ENCODE peak calls at places on chromosomes 2 and 18, in ten cellular contexts. One of them, this sample, is unnamed.

GRCh38 chr2:110861616-110862260 is 129.4 kb downstream of the ACOXL start:
- DNase-seq in transverse colon: no peak
- DNase-seq in ovary: no peak
- DNase-seq in uterus: no peak
- DNase-seq in stomach: no peak
- DNase-seq in mammary epithelial cell: no peak
- DNase-seq in body of pancreas: no peak
- DNase-seq in esophagus muscularis mucosa: no peak
- DNase-seq in pancreas: no peak
- DNase-seq in tibial nerve: no peak
- DNase-seq in this sample: no peak

GRCh38 chr2:229970406-229970805 is 48.1 kb downstream of the FBXO36 start:
- DNase-seq in transverse colon: no peak
- DNase-seq in ovary: no peak
- DNase-seq in uterus: no peak
- DNase-seq in stomach: no peak
- DNase-seq in mammary epithelial cell: no peak
- DNase-seq in body of pancreas: no peak
- DNase-seq in esophagus muscularis mucosa: no peak
- DNase-seq in pancreas: no peak
- DNase-seq in tibial nerve: no peak
- DNase-seq in this sample: no peak

GRCh38 chr2:191051825-191052778 is 38.1 kb upstream of the STAT1 start:
- DNase-seq in transverse colon: no peak
- DNase-seq in ovary: no peak
- DNase-seq in uterus: no peak
- DNase-seq in stomach: no peak
- DNase-seq in mammary epithelial cell: peak; percentile 35
- DNase-seq in body of pancreas: no peak
- DNase-seq in esophagus muscularis mucosa: no peak
- DNase-seq in pancreas: no peak
- DNase-seq in tibial nerve: peak; percentile 57
- DNase-seq in this sample: no peak

GRCh38 chr2:190407662-190408537 is at the start of gene MFSD6:
- DNase-seq in transverse colon: peak; percentile 76
- DNase-seq in ovary: peak; percentile 38
- DNase-seq in uterus: peak; percentile 28
- DNase-seq in stomach: peak; percentile 74
- DNase-seq in mammary epithelial cell: peak; percentile 53
- DNase-seq in body of pancreas: peak; percentile 66
- DNase-seq in esophagus muscularis mucosa: no peak
- DNase-seq in pancreas: peak; percentile 87
- DNase-seq in tibial nerve: peak; percentile 10
- DNase-seq in this sample: peak; percentile 75

GRCh38 chr2:42424033-42424432 is 63.0 kb upstream of the COX7A2L start:
- DNase-seq in transverse colon: no peak
- DNase-seq in ovary: peak; percentile 31
- DNase-seq in uterus: no peak
- DNase-seq in stomach: no peak
- DNase-seq in mammary epithelial cell: no peak
- DNase-seq in body of pancreas: no peak
- DNase-seq in esophagus muscularis mucosa: no peak
- DNase-seq in pancreas: no peak
- DNase-seq in tibial nerve: peak; percentile 21
- DNase-seq in this sample: no peak

GRCh38 chr2:146734042-146734715 is 1110.7 kb upstream of the ACVR2A start:
- DNase-seq in transverse colon: no peak
- DNase-seq in ovary: no peak
- DNase-seq in uterus: no peak
- DNase-seq in stomach: no peak
- DNase-seq in mammary epithelial cell: peak; percentile 39
- DNase-seq in body of pancreas: no peak
- DNase-seq in esophagus muscularis mucosa: no peak
- DNase-seq in pancreas: no peak
- DNase-seq in tibial nerve: no peak
- DNase-seq in this sample: no peak

GRCh38 chr2:177753682-177754475 is 318.7 kb downstream of the PDE11A start:
- DNase-seq in transverse colon: peak; percentile 43
- DNase-seq in ovary: peak; percentile 85
- DNase-seq in uterus: peak; percentile 85
- DNase-seq in stomach: peak; percentile 27
- DNase-seq in mammary epithelial cell: peak; percentile 20
- DNase-seq in body of pancreas: peak; percentile 24
- DNase-seq in esophagus muscularis mucosa: peak; percentile 93
- DNase-seq in pancreas: no peak
- DNase-seq in tibial nerve: peak; percentile 57
- DNase-seq in this sample: peak; percentile 5

GRCh38 chr2:219836647-219837177 is 209.3 kb downstream of the SLC4A3 start:
- DNase-seq in transverse colon: no peak
- DNase-seq in ovary: peak; percentile 35
- DNase-seq in uterus: no peak
- DNase-seq in stomach: no peak
- DNase-seq in mammary epithelial cell: peak; percentile 31
- DNase-seq in body of pancreas: no peak
- DNase-seq in esophagus muscularis mucosa: no peak
- DNase-seq in pancreas: no peak
- DNase-seq in tibial nerve: peak; percentile 44
- DNase-seq in this sample: no peak

GRCh38 chr18:61859118-61859517 is 33.7 kb downstream of the RNF152 start:
- DNase-seq in transverse colon: no peak
- DNase-seq in ovary: no peak
- DNase-seq in uterus: no peak
- DNase-seq in stomach: no peak
- DNase-seq in mammary epithelial cell: no peak
- DNase-seq in body of pancreas: no peak
- DNase-seq in esophagus muscularis mucosa: no peak
- DNase-seq in pancreas: no peak
- DNase-seq in tibial nerve: no peak
- DNase-seq in this sample: no peak

GRCh38 chr2:137223722-137224121 is 458.4 kb downstream of the THSD7B start:
- DNase-seq in transverse colon: no peak
- DNase-seq in ovary: no peak
- DNase-seq in uterus: no peak
- DNase-seq in stomach: no peak
- DNase-seq in mammary epithelial cell: no peak
- DNase-seq in body of pancreas: no peak
- DNase-seq in esophagus muscularis mucosa: no peak
- DNase-seq in pancreas: no peak
- DNase-seq in tibial nerve: no peak
- DNase-seq in this sample: no peak

DNA sequence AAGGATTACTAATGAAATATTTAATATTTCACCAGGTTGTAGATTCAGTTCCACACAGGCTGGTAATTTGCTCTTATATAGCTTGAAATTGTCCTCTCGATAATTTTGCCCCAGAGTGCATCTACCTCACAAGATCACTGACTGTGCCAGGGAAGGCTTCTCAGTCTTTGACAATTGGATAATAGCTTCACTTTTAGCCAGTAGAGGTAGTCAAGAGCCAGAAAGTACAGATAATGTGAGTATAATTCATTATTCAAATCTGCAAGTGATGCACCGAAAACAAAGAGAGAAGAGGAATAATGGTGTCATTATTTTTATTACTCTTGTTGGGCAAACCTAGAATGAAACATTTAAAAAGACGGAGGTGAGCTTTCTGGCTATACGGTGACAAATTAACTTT is 292.8 kb downstream of the EN1 start:
- DNase-seq in transverse colon: no peak
- DNase-seq in ovary: no peak
- DNase-seq in uterus: no peak
- DNase-seq in stomach: no peak
- DNase-seq in mammary epithelial cell: no peak
- DNase-seq in body of pancreas: no peak
- DNase-seq in esophagus muscularis mucosa: no peak
- DNase-seq in pancreas: no peak
- DNase-seq in tibial nerve: no peak
- DNase-seq in this sample: no peak
- TF ChIP-seq CTCF in transverse colon: no peak
- TF ChIP-seq CTCF in ovary: no peak
- TF ChIP-seq CTCF in uterus: no peak
- TF ChIP-seq CTCF in stomach: no peak
- TF ChIP-seq CTCF in mammary epithelial cell: peak; percentile 51
- TF ChIP-seq CTCF in body of pancreas: no peak
- TF ChIP-seq CTCF in esophagus muscularis mucosa: no peak
- TF ChIP-seq CTCF in pancreas: no peak
- TF ChIP-seq CTCF in tibial nerve: no peak
- TF ChIP-seq CTCF in this sample: no peak

GRCh38 chr2:96146151-96146880 is 1.1 kb upstream of the DUSP2 start:
- DNase-seq in transverse colon: peak; percentile 73
- DNase-seq in ovary: no peak
- DNase-seq in uterus: peak; percentile 15
- DNase-seq in stomach: peak; percentile 47
- DNase-seq in mammary epithelial cell: peak; percentile 58
- DNase-seq in body of pancreas: no peak
- DNase-seq in esophagus muscularis mucosa: no peak
- DNase-seq in pancreas: peak; percentile 67
- DNase-seq in tibial nerve: no peak
- DNase-seq in this sample: peak; percentile 4

GRCh38 chr2:96143848-96144480 is 1.3 kb downstream of the DUSP2 start:
- DNase-seq in transverse colon: peak; percentile 36
- DNase-seq in ovary: peak; percentile 7
- DNase-seq in uterus: no peak
- DNase-seq in stomach: peak; percentile 48
- DNase-seq in mammary epithelial cell: no peak
- DNase-seq in body of pancreas: no peak
- DNase-seq in esophagus muscularis mucosa: no peak
- DNase-seq in pancreas: peak; percentile 76
- DNase-seq in tibial nerve: no peak
- DNase-seq in this sample: no peak

GRCh38 chr2:96143231-96143847 is 1.9 kb downstream of the DUSP2 start:
- DNase-seq in transverse colon: no peak
- DNase-seq in ovary: no peak
- DNase-seq in uterus: no peak
- DNase-seq in stomach: no peak
- DNase-seq in mammary epithelial cell: no peak
- DNase-seq in body of pancreas: no peak
- DNase-seq in esophagus muscularis mucosa: no peak
- DNase-seq in pancreas: peak; percentile 62
- DNase-seq in tibial nerve: no peak
- DNase-seq in this sample: no peak

GRCh38 chr2:96145028-96145939 is at the start of gene DUSP2:
- DNase-seq in transverse colon: peak; percentile 87
- DNase-seq in ovary: peak; percentile 46
- DNase-seq in uterus: peak; percentile 50
- DNase-seq in stomach: peak; percentile 82
- DNase-seq in mammary epithelial cell: peak; percentile 58
- DNase-seq in body of pancreas: peak; percentile 65
- DNase-seq in esophagus muscularis mucosa: peak; percentile 95
- DNase-seq in pancreas: peak; percentile 83
- DNase-seq in tibial nerve: peak; percentile 30
- DNase-seq in this sample: peak; percentile 75

DNA sequence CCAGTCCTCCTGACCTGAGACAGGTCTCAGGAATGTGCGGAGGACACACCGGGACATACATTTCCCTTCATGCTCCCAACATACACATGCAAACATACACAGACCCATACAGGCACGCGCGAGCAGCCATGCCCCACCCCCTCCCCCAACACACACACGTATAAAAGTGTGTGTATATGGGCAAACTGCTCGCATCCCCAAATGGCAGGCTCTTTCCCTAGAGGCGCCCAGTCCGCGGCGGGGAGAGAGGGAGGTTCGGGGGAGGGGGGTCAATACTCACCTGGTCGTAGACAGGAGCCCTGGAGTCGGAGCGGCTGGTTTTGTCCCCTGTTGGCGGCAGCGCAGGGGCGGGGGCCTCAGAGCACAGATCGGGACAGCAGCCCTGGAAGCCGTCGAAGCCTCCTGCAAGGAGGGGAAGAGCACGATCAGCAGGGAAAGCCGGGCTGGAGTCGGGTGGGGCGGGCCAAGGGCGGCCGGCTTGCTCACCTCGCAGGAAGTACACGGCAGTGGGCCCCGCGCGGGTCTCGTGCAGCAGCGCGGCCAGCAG is 686 bp downstream of the DUSP2 start:
- DNase-seq in transverse colon: peak; percentile 52
- DNase-seq in ovary: peak; percentile 18
- DNase-seq in uterus: no peak
- DNase-seq in stomach: no peak
- DNase-seq in mammary epithelial cell: no peak
- DNase-seq in body of pancreas: peak; percentile 48
- DNase-seq in esophagus muscularis mucosa: no peak
- DNase-seq in pancreas: peak; percentile 81
- DNase-seq in tibial nerve: no peak
- DNase-seq in this sample: no peak
- H3K4me1 ChIP-seq in transverse colon: peaks cover 7% of the 10 kb centered on the region
- H3K4me1 ChIP-seq in ovary: peaks cover 6% of the 10 kb centered on the region
- H3K4me1 ChIP-seq in uterus: no peaks in the 10 kb centered on the region
- H3K4me1 ChIP-seq in stomach: peaks cover 14% of the 10 kb centered on the region
- H3K4me1 ChIP-seq in mammary epithelial cell: peaks cover 40% of the 10 kb centered on the region
- H3K4me1 ChIP-seq in body of pancreas: peaks cover 24% of the 10 kb centered on the region
- H3K4me1 ChIP-seq in esophagus muscularis mucosa: peaks cover 25% of the 10 kb centered on the region
- H3K4me1 ChIP-seq in pancreas: no peaks in the 10 kb centered on the region
- H3K4me1 ChIP-seq in tibial nerve: peaks cover 26% of the 10 kb centered on the region
- H3K4me1 ChIP-seq in this sample: peaks cover 30% of the 10 kb centered on the region

GRCh38 chr2:151261240-151261976 is at the start of gene RBM43:
- DNase-seq in transverse colon: peak; percentile 88
- DNase-seq in ovary: peak; percentile 92
- DNase-seq in uterus: peak; percentile 94
- DNase-seq in stomach: peak; percentile 82
- DNase-seq in mammary epithelial cell: peak; percentile 81
- DNase-seq in body of pancreas: peak; percentile 82
- DNase-seq in esophagus muscularis mucosa: peak; percentile 98
- DNase-seq in pancreas: peak; percentile 90
- DNase-seq in tibial nerve: peak; percentile 80
- DNase-seq in this sample: peak; percentile 92
- TF ChIP-seq CTCF in transverse colon: no peak
- TF ChIP-seq CTCF in ovary: no peak
- TF ChIP-seq CTCF in uterus: no peak
- TF ChIP-seq CTCF in stomach: no peak
- TF ChIP-seq CTCF in mammary epithelial cell: no peak
- TF ChIP-seq CTCF in body of pancreas: no peak
- TF ChIP-seq CTCF in esophagus muscularis mucosa: no peak
- TF ChIP-seq CTCF in pancreas: no peak
- TF ChIP-seq CTCF in tibial nerve: no peak
- TF ChIP-seq CTCF in this sample: peak; percentile 1

DNA sequence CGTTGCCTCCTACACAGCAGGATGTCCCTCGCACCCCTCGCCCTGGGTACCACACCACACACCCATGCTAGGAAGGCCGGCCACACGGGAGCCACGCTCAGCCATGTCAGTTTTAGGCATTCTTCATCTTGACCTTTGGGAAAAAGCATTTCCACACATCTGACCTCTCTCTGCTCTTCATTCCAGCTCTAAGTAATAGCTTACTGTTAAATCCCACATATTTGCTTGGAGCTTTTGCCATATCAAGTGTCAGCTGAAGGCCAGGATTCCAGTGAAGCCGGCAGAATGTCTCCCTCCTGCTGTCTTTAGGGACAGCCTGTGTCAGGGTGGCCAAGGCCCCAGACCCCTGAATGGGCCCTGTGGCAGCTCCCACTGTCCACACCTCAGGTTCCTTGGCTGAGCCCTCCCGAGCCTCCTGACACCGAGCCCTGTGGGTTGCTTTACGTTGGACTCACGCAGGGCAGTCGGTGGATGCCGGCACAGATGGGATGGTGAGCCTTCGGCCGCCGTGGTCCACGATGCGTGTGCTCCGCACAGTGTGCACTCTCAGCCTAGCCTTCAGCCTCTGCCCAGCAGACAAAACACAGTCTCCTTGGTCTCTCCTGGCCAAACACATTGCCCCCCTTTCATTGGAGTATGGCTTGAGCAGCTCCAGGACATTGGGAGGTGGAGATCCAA is 202.0 kb downstream of the SEPTIN10 start:
- DNase-seq in transverse colon: no peak
- DNase-seq in ovary: no peak
- DNase-seq in uterus: no peak
- DNase-seq in stomach: no peak
- DNase-seq in mammary epithelial cell: no peak
- DNase-seq in body of pancreas: no peak
- DNase-seq in esophagus muscularis mucosa: no peak
- DNase-seq in pancreas: peak; percentile 13
- DNase-seq in tibial nerve: no peak
- DNase-seq in this sample: no peak
- H3K4me1 ChIP-seq in transverse colon: no peaks in the 10 kb centered on the region
- H3K4me1 ChIP-seq in ovary: no peaks in the 10 kb centered on the region
- H3K4me1 ChIP-seq in uterus: no peaks in the 10 kb centered on the region
- H3K4me1 ChIP-seq in stomach: no peaks in the 10 kb centered on the region
- H3K4me1 ChIP-seq in mammary epithelial cell: peaks cover 2% of the 10 kb centered on the region
- H3K4me1 ChIP-seq in body of pancreas: no peaks in the 10 kb centered on the region
- H3K4me1 ChIP-seq in esophagus muscularis mucosa: no peaks in the 10 kb centered on the region
- H3K4me1 ChIP-seq in pancreas: no peaks in the 10 kb centered on the region
- H3K4me1 ChIP-seq in tibial nerve: peaks cover 22% of the 10 kb centered on the region
- H3K4me1 ChIP-seq in this sample: peaks cover 3% of the 10 kb centered on the region

This sample was measured in thyroid gland.